ENCODE peak calls at places on chromosomes 3 and 15, in four cellular contexts. I, E, K and Y are unnamed samples.

GRCh38 chr3:173826416-173826815 is 428.9 kb downstream of the NLGN1 start:
- DNase-seq in K (no peak), E (no peak), I (no peak), Y (no peak)

GRCh38 chr3:127171320-127171719 is 21.6 kb upstream of the PRR23E start:
- DNase-seq in K (no peak), I (no peak), E (no peak), Y (no peak)

GRCh38 chr3:3031358-3031757 is 78.8 kb downstream of the IL5RA start:
- DNase-seq in E (no peak), K (no peak), I (no peak), Y (no peak)

GRCh38 chr3:141021261-141021660 is 29.9 kb upstream of the SPSB4 start:
- DNase-seq in I (no peak), K (no peak), E (no peak), Y (no peak)

GRCh38 chr15:101439920-101440319 is 49.6 kb downstream of the PCSK6 start:
- DNase-seq in E (peak), I (no peak), K (no peak), Y (no peak)

GRCh38 chr3:45311953-45312795 is 76.2 kb upstream of the LARS2 start:
- DNase-seq in E (no peak), I (no peak), K (no peak), Y (no peak)

GRCh38 chr3:183073839-183074615 is 25.3 kb downstream of the MCCC1 start:
- DNase-seq in K (no peak), E (no peak), I (no peak), Y (no peak)

GRCh38 chr3:53186726-53187125 is 25.7 kb downstream of the PRKCD start:
- DNase-seq in I (no peak), K (no peak), E (no peak), Y (no peak)

GRCh38 chr3:177893321-177893720 is 642.9 kb upstream of the KCNMB2 start:
- DNase-seq in E (no peak), K (no peak), I (no peak), Y (no peak)

GRCh38 chr15:58361291-58361759 is 70.5 kb upstream of the LIPC start:
- DNase-seq in E (peak), I (no peak), K (no peak), Y (no peak)

GRCh38 chr15:60635507-60636352 is 156.8 kb upstream of the ICE2 start:
- DNase-seq in I (no peak), K (no peak), E (no peak), Y (no peak)

GRCh38 chr15:82951472-82952155 is 906 bp downstream of the HOMER2 start:
- DNase-seq in I (no peak), E (peak), K (peak), Y (no peak)

GRCh38 chr3:89107461-89108035 is at the start of gene EPHA3:
- DNase-seq in I (peak), E (peak), K (peak), Y (peak)

GRCh38 chr3:50612234-50612972 is 829 bp upstream of the CISH start:
- DNase-seq in K (no peak), E (no peak), I (no peak), Y (no peak)

GRCh38 chr15:40050788-40051615 is 12.0 kb upstream of the SRP14 start:
- DNase-seq in E (no peak), I (no peak), K (no peak), Y (no peak)

GRCh38 chr3:187150599-187150998 is 11.3 kb upstream of the RPL39L start:
- DNase-seq in I (no peak), K (no peak), E (peak), Y (no peak)

GRCh38 chr15:64045774-64046346 is 425 bp downstream of the DAPK2 start:
- DNase-seq in I (peak), E (no peak), K (peak), Y (no peak)

GRCh38 chr15:70559223-70559823 is 204.0 kb downstream of the UACA start:
- DNase-seq in I (no peak), E (peak), K (no peak), Y (no peak)

GRCh38 chr3:61669203-61669602 is 107.8 kb downstream of the PTPRG start:
- DNase-seq in I (no peak), E (no peak), K (no peak), Y (no peak)

GRCh38 chr3:43001094-43001553 is 22.0 kb downstream of the GASK1A start:
- DNase-seq in K (no peak), I (no peak), E (peak), Y (no peak)

GRCh38 chr15:90638963-90639362 is 78.2 kb upstream of the BLM start:
- DNase-seq in E (no peak), I (no peak), K (no peak), Y (no peak)

GRCh38 chr3:30658328-30659052 is 52.1 kb downstream of the TGFBR2 start:
- DNase-seq in I (no peak), K (no peak), E (peak), Y (no peak)

GRCh38 chr3:134656211-134656800 is 5.5 kb upstream of the KY start:
- DNase-seq in K (no peak), I (no peak), E (no peak), Y (no peak)

GRCh38 chr3:56347219-56347871 is 120.9 kb downstream of the ERC2 start:
- DNase-seq in E (peak), I (peak), K (no peak), Y (no peak)

GRCh38 chr15:63063164-63063756 is 20.7 kb downstream of the TPM1 start:
- DNase-seq in E (no peak), K (no peak), I (no peak), Y (no peak)

GRCh38 chr3:17730318-17730967 is 12.0 kb downstream of the TBC1D5 start:
- DNase-seq in K (no peak), E (no peak), I (no peak), Y (no peak)

GRCh38 chr15:81118361-81118760 is 15.7 kb upstream of the CFAP161 start:
- DNase-seq in K (no peak), E (peak), I (no peak), Y (no peak)

GRCh38 chr15:85380860-85381535 is 595 bp downstream of the AKAP13 start:
- DNase-seq in K (peak), I (peak), E (peak), Y (peak)

GRCh38 chr3:146834917-146835316 is 229.8 kb upstream of the PLSCR5 start:
- DNase-seq in E (no peak), K (no peak), I (no peak), Y (no peak)

GRCh38 chr3:100088735-100089368 is 25.4 kb downstream of the FILIP1L start:
- DNase-seq in K (no peak), E (no peak), I (no peak), Y (no peak)

GRCh38 chr3:144369151-144369879 is 397.7 kb downstream of the DIPK2A start:
- DNase-seq in I (no peak), E (no peak), K (no peak), Y (no peak)

GRCh38 chr3:144380832-144381231 is 409.2 kb downstream of the DIPK2A start:
- DNase-seq in E (no peak), I (no peak), K (no peak), Y (no peak)

GRCh38 chr3:144375122-144375521 is 403.5 kb downstream of the DIPK2A start:
- DNase-seq in E (no peak), K (no peak), I (no peak), Y (no peak)
- TF ChIP-seq CTCF in E (no peak), K (no peak), I (no peak), Y (no peak)

DNA sequence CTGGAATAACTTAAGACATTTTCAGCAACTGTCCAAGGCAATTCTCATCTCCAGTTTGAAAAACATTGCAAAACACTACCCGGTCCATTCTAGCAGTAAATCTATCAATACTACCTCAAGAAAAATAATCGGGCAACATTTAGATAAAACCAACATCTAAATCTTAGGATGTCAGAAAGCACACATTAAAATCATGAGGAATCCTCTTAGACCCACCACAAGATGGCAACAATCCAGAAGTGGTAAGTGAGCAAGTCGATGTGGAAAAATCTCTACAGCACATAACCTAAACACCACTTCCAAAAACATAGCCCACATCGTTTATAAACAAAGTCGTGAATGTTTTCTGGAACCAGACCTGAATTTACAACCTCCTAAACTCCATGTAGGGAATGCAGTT is 5.7 kb downstream of the PLCH1 start:
- DNase-seq in I (no peak), K (no peak), E (no peak), Y (no peak)
- TF ChIP-seq CTCF in I (peak), K (peak), E (no peak), Y (no peak)

GRCh38 chr3:195849322-195850074 is 37.8 kb upstream of the MUC4 start:
- DNase-seq in E (no peak), K (peak), I (no peak), Y (no peak)
- TF ChIP-seq CTCF in E (peak), K (peak), I (no peak), Y (no peak)

GRCh38 chr3:36678216-36679013 is 85.9 kb downstream of the DCLK3 start:
- DNase-seq in I (no peak), K (no peak), E (no peak), Y (no peak)

GRCh38 chr3:36679384-36680200 is 84.8 kb downstream of the DCLK3 start:
- DNase-seq in I (no peak), E (no peak), K (peak), Y (no peak)

GRCh38 chr3:36674816-36675215 is 89.5 kb downstream of the DCLK3 start:
- DNase-seq in K (no peak), I (no peak), E (no peak), Y (no peak)

GRCh38 chr3:36681867-36682266 is 82.5 kb downstream of the DCLK3 start:
- DNase-seq in E (no peak), I (no peak), K (no peak), Y (no peak)

GRCh38 chr3:36677331-36678007 is 86.9 kb downstream of the DCLK3 start:
- DNase-seq in I (no peak), K (peak), E (no peak), Y (no peak)
- TF ChIP-seq CTCF in I (peak), K (no peak), E (no peak), Y (no peak)

GRCh38 chr3:69718832-69719231 is 20.4 kb upstream of the MITF start:
- DNase-seq in K (no peak), E (no peak), I (no peak), Y (no peak)
- TF ChIP-seq CTCF in K (no peak), E (no peak), I (no peak), Y (no peak)